ENCODE peak calls at places on chromosomes 11 and 22, in seven cellular contexts. E, I, Y, C, O, W and H are unnamed samples.

GRCh38 chr11:76810151-76810853 is 27.1 kb downstream of the TSKU start:
- DNase-seq in W (no peak), Y (no peak), O (peak; percentile 50), E (peak; percentile 76), C (peak; percentile 34), I (no peak), H (no peak)

GRCh38 chr22:47966316-47966715 is 1203.9 kb downstream of the TBC1D22A start:
- DNase-seq in O (no peak), W (no peak), C (no peak), E (no peak), I (no peak), Y (no peak), H (no peak)

GRCh38 chr11:78050964-78051831 is 12.5 kb upstream of the THRSP start:
- DNase-seq in E (no peak), W (no peak), C (peak; percentile 74), Y (no peak), I (no peak), O (peak; percentile 84), H (no peak)

GRCh38 chr11:107898270-107898669 is 30.0 kb upstream of the RAB39A start:
- DNase-seq in Y (no peak), W (peak; percentile 3), O (peak; percentile 30), C (peak; percentile 45), I (no peak), E (peak; percentile 77), H (no peak)

GRCh38 chr11:40987895-40988435 is 471.5 kb downstream of the LRRC4C start:
- DNase-seq in C (no peak), W (no peak), I (no peak), E (no peak), O (no peak), Y (no peak), H (no peak)

GRCh38 chr11:10934293-10934850 is 76.5 kb upstream of the ZBED5 start:
- DNase-seq in I (no peak), W (no peak), E (no peak), O (no peak), Y (peak; percentile 7), C (no peak), H (no peak)

GRCh38 chr22:37546436-37547248 is 13.6 kb upstream of the CDC42EP1 start:
- DNase-seq in W (no peak), I (no peak), C (peak; percentile 50), E (peak; percentile 93), Y (no peak), O (peak; percentile 80), H (no peak)

GRCh38 chr22:37187552-37187890 is 526 bp downstream of the C1QTNF6 start:
- DNase-seq in Y (no peak), E (peak; percentile 76), C (peak; percentile 46), O (peak; percentile 72), I (peak; percentile 38), W (no peak), H (peak; percentile 52)

GRCh38 chr11:121829159-121829643 is 286.8 kb downstream of the BLID start:
- DNase-seq in C (peak; percentile 97), O (peak; percentile 98), E (peak; percentile 68), Y (no peak), W (no peak), I (no peak), H (no peak)

GRCh38 chr22:39526736-39527171 is 5.8 kb downstream of the RPS19BP1 start:
- DNase-seq in E (no peak), O (no peak), W (no peak), Y (no peak), C (no peak), I (no peak), H (no peak)

GRCh38 chr11:947744-948143 is 22.1 kb downstream of the AP2A2 start:
- DNase-seq in E (no peak), I (no peak), C (no peak), W (no peak), Y (no peak), O (no peak), H (no peak)

GRCh38 chr22:41848468-41848867 is 15.6 kb downstream of the SREBF2 start:
- DNase-seq in I (no peak), Y (no peak), O (no peak), C (no peak), E (no peak), W (no peak), H (no peak)

GRCh38 chr11:36793542-36793926 is 195.5 kb upstream of the RAG2 start:
- DNase-seq in E (no peak), O (no peak), W (no peak), C (no peak), Y (no peak), I (no peak), H (no peak)

GRCh38 chr11:3947084-3947483 is 91.6 kb downstream of the STIM1 start:
- DNase-seq in W (peak; percentile 19), I (peak; percentile 48), C (peak; percentile 2), E (peak; percentile 75), Y (peak; percentile 26), O (peak; percentile 41), H (peak; percentile 44)

GRCh38 chr11:44308256-44308922 is 1.6 kb downstream of the ALX4 start:
- DNase-seq in W (no peak), I (no peak), Y (no peak), E (no peak), C (no peak), O (no peak), H (no peak)

GRCh38 chr11:39365809-39366436 is 2093.5 kb downstream of the LRRC4C start:
- DNase-seq in O (peak; percentile 58), C (peak; percentile 8), I (no peak), E (no peak), W (no peak), Y (no peak), H (no peak)

GRCh38 chr11:77085652-77086051 is 17.0 kb upstream of the OMP start:
- DNase-seq in W (no peak), Y (no peak), E (no peak), O (no peak), I (no peak), C (no peak), H (peak; percentile 8)

GRCh38 chr22:40401532-40401931 is 31.1 kb downstream of the SGSM3 start:
- DNase-seq in W (peak; percentile 32), Y (peak; percentile 42), O (no peak), E (no peak), I (no peak), C (no peak), H (no peak)